ENCODE peak calls at places on chromosomes 7 and 10, in five cellular contexts. One of them, this sample, is unnamed.

GRCh38 chr10:97882142-97883091 is 32.8 kb downstream of the GOLGA7B start:
- DNase-seq in kidney: peak; percentile 92
- DNase-seq in HepG2: no peak
- DNase-seq in PC-3: peak; percentile 94
- DNase-seq in mammary epithelial cell: peak; percentile 100
- DNase-seq in this sample: no peak

GRCh38 chr7:45235905-45236304 is 78.3 kb downstream of the RAMP3 start:
- DNase-seq in PC-3: no peak
- DNase-seq in kidney: no peak
- DNase-seq in HepG2: no peak
- DNase-seq in mammary epithelial cell: no peak
- DNase-seq in this sample: no peak

GRCh38 chr7:24826662-24827020 is 69.4 kb upstream of the GSDME start:
- DNase-seq in PC-3: no peak
- DNase-seq in HepG2: no peak
- DNase-seq in kidney: no peak
- DNase-seq in mammary epithelial cell: peak; percentile 74
- DNase-seq in this sample: no peak

GRCh38 chr7:146736446-146737190 is 620.0 kb downstream of the CNTNAP2 start:
- DNase-seq in HepG2: no peak
- DNase-seq in kidney: no peak
- DNase-seq in mammary epithelial cell: no peak
- DNase-seq in PC-3: peak; percentile 39
- DNase-seq in this sample: peak; percentile 43

GRCh38 chr7:130912086-130912909 is 178.3 kb upstream of the KLF14 start:
- DNase-seq in mammary epithelial cell: peak; percentile 72
- DNase-seq in HepG2: peak; percentile 69
- DNase-seq in PC-3: peak; percentile 83
- DNase-seq in kidney: no peak
- DNase-seq in this sample: no peak

GRCh38 chr10:26832960-26833359 is 27.8 kb downstream of the ABI1 start:
- DNase-seq in kidney: no peak
- DNase-seq in HepG2: no peak
- DNase-seq in mammary epithelial cell: no peak
- DNase-seq in PC-3: no peak
- DNase-seq in this sample: peak; percentile 52

GRCh38 chr10:128047991-128048826 is 78.0 kb downstream of the MKI67 start:
- DNase-seq in mammary epithelial cell: peak; percentile 88
- DNase-seq in kidney: peak; percentile 63
- DNase-seq in HepG2: peak; percentile 45
- DNase-seq in PC-3: peak; percentile 65
- DNase-seq in this sample: no peak

GRCh38 chr10:103542764-103543616 is 49.5 kb downstream of the NEURL1 start:
- DNase-seq in kidney: peak; percentile 77
- DNase-seq in HepG2: peak; percentile 14
- DNase-seq in mammary epithelial cell: peak; percentile 25
- DNase-seq in PC-3: peak; percentile 58
- DNase-seq in this sample: peak; percentile 85

GRCh38 chr7:43905209-43905946 is 1.0 kb downstream of the URGCP start:
- DNase-seq in PC-3: peak; percentile 63
- DNase-seq in kidney: no peak
- DNase-seq in HepG2: peak; percentile 97
- DNase-seq in mammary epithelial cell: peak; percentile 56
- DNase-seq in this sample: peak; percentile 65

GRCh38 chr10:30819306-30820190 is 190.0 kb upstream of the LYZL2 start:
- DNase-seq in kidney: no peak
- DNase-seq in PC-3: no peak
- DNase-seq in mammary epithelial cell: no peak
- DNase-seq in HepG2: no peak
- DNase-seq in this sample: no peak

GRCh38 chr7:70178787-70179186 is 580.5 kb downstream of the AUTS2 start:
- DNase-seq in kidney: no peak
- DNase-seq in HepG2: no peak
- DNase-seq in mammary epithelial cell: peak; percentile 14
- DNase-seq in PC-3: peak; percentile 6
- DNase-seq in this sample: peak; percentile 59

GRCh38 chr7:129169171-129169643 is 19.2 kb upstream of the SMO start:
- DNase-seq in PC-3: no peak
- DNase-seq in HepG2: no peak
- DNase-seq in mammary epithelial cell: no peak
- DNase-seq in kidney: peak; percentile 80
- DNase-seq in this sample: peak; percentile 83

GRCh38 chr10:30687698-30688213 is 58.2 kb upstream of the LYZL2 start:
- DNase-seq in PC-3: peak; percentile 82
- DNase-seq in mammary epithelial cell: peak; percentile 65
- DNase-seq in kidney: peak; percentile 88
- DNase-seq in HepG2: peak; percentile 40
- DNase-seq in this sample: peak; percentile 97

GRCh38 chr10:122570920-122571319 is 10.4 kb downstream of the DMBT1 start:
- DNase-seq in kidney: no peak
- DNase-seq in mammary epithelial cell: no peak
- DNase-seq in HepG2: no peak
- DNase-seq in PC-3: no peak
- DNase-seq in this sample: no peak

GRCh38 chr7:92588561-92588960 is 1.6 kb downstream of the FAM133B start:
- DNase-seq in kidney: no peak
- DNase-seq in HepG2: no peak
- DNase-seq in mammary epithelial cell: peak; percentile 57
- DNase-seq in PC-3: no peak
- DNase-seq in this sample: peak; percentile 50

GRCh38 chr10:71600856-71601255 is 118.7 kb downstream of the C10orf105 start:
- DNase-seq in kidney: no peak
- DNase-seq in PC-3: peak; percentile 35
- DNase-seq in HepG2: no peak
- DNase-seq in mammary epithelial cell: peak; percentile 75
- DNase-seq in this sample: no peak

GRCh38 chr10:33100996-33101747 is 143.1 kb upstream of the ITGB1 start:
- DNase-seq in kidney: no peak
- DNase-seq in mammary epithelial cell: peak; percentile 78
- DNase-seq in PC-3: no peak
- DNase-seq in HepG2: no peak
- DNase-seq in this sample: no peak

GRCh38 chr7:28505014-28505413 is 92.7 kb downstream of the CREB5 start:
- DNase-seq in PC-3: no peak
- DNase-seq in HepG2: no peak
- DNase-seq in kidney: no peak
- DNase-seq in mammary epithelial cell: no peak
- DNase-seq in this sample: no peak

GRCh38 chr10:132368881-132369635 is 27.9 kb upstream of the PWWP2B start:
- DNase-seq in PC-3: no peak
- DNase-seq in HepG2: no peak
- DNase-seq in mammary epithelial cell: no peak
- DNase-seq in kidney: no peak
- DNase-seq in this sample: no peak

GRCh38 chr7:44438851-44439250 is 51.6 kb downstream of the NUDCD3 start:
- DNase-seq in kidney: no peak
- DNase-seq in PC-3: peak; percentile 9
- DNase-seq in HepG2: no peak
- DNase-seq in mammary epithelial cell: no peak
- DNase-seq in this sample: no peak

GRCh38 chr10:31771345-31771831 is 157.2 kb downstream of the ARHGAP12 start:
- DNase-seq in PC-3: no peak
- DNase-seq in mammary epithelial cell: no peak
- DNase-seq in kidney: no peak
- DNase-seq in HepG2: no peak
- DNase-seq in this sample: no peak

GRCh38 chr7:51592822-51593221 is 276.2 kb upstream of the COBL start:
- DNase-seq in kidney: no peak
- DNase-seq in mammary epithelial cell: no peak
- DNase-seq in PC-3: no peak
- DNase-seq in HepG2: no peak
- DNase-seq in this sample: no peak

GRCh38 chr10:76393875-76394706 is 962.7 kb downstream of the LRMDA start:
- DNase-seq in HepG2: no peak
- DNase-seq in PC-3: no peak
- DNase-seq in mammary epithelial cell: no peak
- DNase-seq in kidney: no peak
- DNase-seq in this sample: no peak

GRCh38 chr10:61404771-61405170 is 48.4 kb downstream of the TMEM26 start:
- DNase-seq in kidney: no peak
- DNase-seq in PC-3: peak; percentile 33
- DNase-seq in HepG2: no peak
- DNase-seq in mammary epithelial cell: no peak
- DNase-seq in this sample: no peak

GRCh38 chr7:152761116-152761748 is 1.7 kb downstream of the ACTR3B start:
- DNase-seq in PC-3: peak; percentile 90
- DNase-seq in mammary epithelial cell: peak; percentile 78
- DNase-seq in HepG2: no peak
- DNase-seq in kidney: no peak
- DNase-seq in this sample: peak; percentile 28

GRCh38 chr7:4665661-4666060 is 16.4 kb upstream of the FOXK1 start:
- DNase-seq in mammary epithelial cell: peak; percentile 62
- DNase-seq in HepG2: no peak
- DNase-seq in kidney: no peak
- DNase-seq in PC-3: peak; percentile 28
- DNase-seq in this sample: no peak

GRCh38 chr10:78291733-78292132 is 258.1 kb downstream of the RPS24 start:
- DNase-seq in HepG2: no peak
- DNase-seq in kidney: no peak
- DNase-seq in PC-3: no peak
- DNase-seq in mammary epithelial cell: no peak
- DNase-seq in this sample: no peak

GRCh38 chr7:26040085-26040484 is 111.9 kb upstream of the NFE2L3 start:
- DNase-seq in HepG2: no peak
- DNase-seq in kidney: no peak
- DNase-seq in PC-3: no peak
- DNase-seq in mammary epithelial cell: no peak
- DNase-seq in this sample: no peak

DNA sequence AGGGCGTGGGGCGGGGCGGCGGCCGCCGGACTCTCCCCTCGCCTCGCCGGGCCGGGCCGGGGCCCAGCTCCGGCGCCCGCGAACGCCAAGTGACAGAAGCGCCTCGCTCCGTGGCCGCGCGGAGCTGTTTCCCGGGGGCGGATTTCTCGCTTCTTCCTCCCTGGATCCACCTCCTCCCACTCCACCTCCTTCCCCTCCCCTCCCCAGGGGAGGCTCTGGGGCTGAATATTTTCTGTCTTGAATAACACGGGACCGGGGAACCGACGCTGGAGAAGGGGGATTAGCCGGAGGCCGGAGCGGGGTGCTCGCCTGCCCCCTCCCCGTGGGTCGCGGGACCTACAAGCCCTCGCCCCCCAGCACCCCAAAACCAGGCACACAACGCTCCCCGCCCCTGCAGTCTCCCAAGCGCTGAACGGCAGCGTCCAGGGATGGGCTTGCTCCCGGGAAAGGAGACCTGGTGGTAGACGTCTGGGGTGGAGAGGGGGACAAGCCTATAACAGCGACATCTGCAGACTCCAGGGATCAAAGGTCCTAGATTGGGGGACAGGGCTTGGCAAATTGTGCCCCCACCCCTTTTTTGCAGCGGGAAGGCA is at the start of gene ARHGAP21:
- DNase-seq in PC-3: peak; percentile 61
- DNase-seq in HepG2: no peak
- DNase-seq in kidney: peak; percentile 90
- DNase-seq in mammary epithelial cell: peak; percentile 78
- DNase-seq in this sample: peak; percentile 86
- TF ChIP-seq CTCF in PC-3: no peak
- TF ChIP-seq CTCF in HepG2: no peak
- TF ChIP-seq CTCF in kidney: no peak
- TF ChIP-seq CTCF in mammary epithelial cell: no peak
- TF ChIP-seq CTCF in this sample: no peak

GRCh38 chr10:110409926-110410325 is 87.8 kb upstream of the DUSP5 start:
- DNase-seq in mammary epithelial cell: no peak
- DNase-seq in HepG2: no peak
- DNase-seq in PC-3: no peak
- DNase-seq in kidney: no peak
- DNase-seq in this sample: no peak

GRCh38 chr10:110411047-110411410 is 86.7 kb upstream of the DUSP5 start:
- DNase-seq in kidney: peak; percentile 81
- DNase-seq in mammary epithelial cell: no peak
- DNase-seq in HepG2: no peak
- DNase-seq in PC-3: peak; percentile 72
- DNase-seq in this sample: no peak

GRCh38 chr10:110409488-110409887 is 88.2 kb upstream of the DUSP5 start:
- DNase-seq in HepG2: no peak
- DNase-seq in kidney: no peak
- DNase-seq in mammary epithelial cell: no peak
- DNase-seq in PC-3: no peak
- DNase-seq in this sample: no peak

GRCh38 chr10:110408943-110409342 is 88.8 kb upstream of the DUSP5 start:
- DNase-seq in kidney: no peak
- DNase-seq in HepG2: no peak
- DNase-seq in mammary epithelial cell: no peak
- DNase-seq in PC-3: no peak
- DNase-seq in this sample: no peak

GRCh38 chr10:110410329-110411046 is 87.2 kb upstream of the DUSP5 start:
- DNase-seq in PC-3: peak; percentile 95
- DNase-seq in mammary epithelial cell: peak; percentile 97
- DNase-seq in kidney: peak; percentile 93
- DNase-seq in HepG2: peak; percentile 42
- DNase-seq in this sample: no peak
- H3K9ac ChIP-seq in PC-3: peak overlapping the region; percentile 90
- H3K9ac ChIP-seq in mammary epithelial cell: peak overlapping the region; percentile 58
- H3K9ac ChIP-seq in kidney: no peak overlapping the region
- H3K9ac ChIP-seq in HepG2: no peak overlapping the region
- H3K9ac ChIP-seq in this sample: no peak overlapping the region

GRCh38 chr7:17009007-17009719 is 127.4 kb upstream of the AGR3 start:
- DNase-seq in kidney: no peak
- DNase-seq in PC-3: peak; percentile 64
- DNase-seq in HepG2: peak; percentile 18
- DNase-seq in mammary epithelial cell: no peak
- DNase-seq in this sample: no peak
- TF ChIP-seq CTCF in kidney: no peak
- TF ChIP-seq CTCF in PC-3: peak; percentile 72
- TF ChIP-seq CTCF in HepG2: peak; percentile 45
- TF ChIP-seq CTCF in mammary epithelial cell: peak; percentile 60
- TF ChIP-seq CTCF in this sample: peak; percentile 74

GRCh38 chr7:101878938-101879337 is 61.5 kb downstream of the CUX1 start:
- DNase-seq in mammary epithelial cell: no peak
- DNase-seq in kidney: no peak
- DNase-seq in PC-3: no peak
- DNase-seq in HepG2: no peak
- DNase-seq in this sample: no peak

GRCh38 chr7:101882595-101883564 is 65.5 kb downstream of the CUX1 start:
- DNase-seq in PC-3: peak; percentile 99
- DNase-seq in HepG2: peak; percentile 99
- DNase-seq in mammary epithelial cell: peak; percentile 99
- DNase-seq in kidney: peak; percentile 90
- DNase-seq in this sample: peak; percentile 80

GRCh38 chr7:101880536-101881443 is 63.4 kb downstream of the CUX1 start:
- DNase-seq in HepG2: no peak
- DNase-seq in PC-3: peak; percentile 52
- DNase-seq in mammary epithelial cell: peak; percentile 86
- DNase-seq in kidney: no peak
- DNase-seq in this sample: no peak

GRCh38 chr7:101877882-101878591 is 60.6 kb downstream of the CUX1 start:
- DNase-seq in mammary epithelial cell: no peak
- DNase-seq in HepG2: no peak
- DNase-seq in kidney: no peak
- DNase-seq in PC-3: no peak
- DNase-seq in this sample: no peak

DNA sequence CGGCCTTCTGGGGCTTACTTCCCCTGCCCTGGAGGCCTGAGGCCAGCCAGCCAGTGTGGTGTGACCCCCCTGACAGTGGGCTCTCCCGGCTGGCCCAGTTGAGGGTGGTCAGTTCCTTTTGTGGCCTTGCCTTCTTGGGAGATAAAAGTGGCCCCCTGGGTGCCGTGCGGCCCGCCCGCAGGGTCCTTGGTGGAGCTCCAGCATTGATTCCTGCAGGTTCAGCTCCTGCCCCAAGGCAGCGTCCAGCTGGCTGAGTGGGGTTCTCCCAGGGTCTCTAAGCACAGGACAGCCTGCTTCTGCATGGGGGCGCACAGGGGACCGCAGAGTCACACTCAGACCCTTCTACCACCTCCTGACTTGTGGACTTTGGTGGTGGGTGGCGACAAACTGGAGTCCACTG is 62.1 kb downstream of the CUX1 start:
- DNase-seq in HepG2: no peak
- DNase-seq in PC-3: no peak
- DNase-seq in kidney: no peak
- DNase-seq in mammary epithelial cell: no peak
- DNase-seq in this sample: no peak
- H3K9ac ChIP-seq in HepG2: no peak overlapping the region
- H3K9ac ChIP-seq in PC-3: peak overlapping the region; percentile 98
- H3K9ac ChIP-seq in kidney: no peak overlapping the region
- H3K9ac ChIP-seq in mammary epithelial cell: no peak overlapping the region
- H3K9ac ChIP-seq in this sample: no peak overlapping the region

This sample was measured in endodermal cell.